ENCODE peak calls at places on chromosome 7, in seven cellular contexts. One of them, this sample, is unnamed.

GRCh38 chr7:44638611-44639557 is 32.5 kb downstream of the OGDH start:
- DNase-seq in PC-3: peak; percentile 82
- DNase-seq in mammary epithelial cell: peak; percentile 89
- DNase-seq in NCI-H345: no peak
- DNase-seq in activated CD4-positive, alpha-beta T cell treated with anti-CD3 and anti-CD28 coated beads for 1 hour: peak; percentile 63
- DNase-seq in nephron progenitor cell: no peak
- DNase-seq in activated T-cell treated with anti-CD3 and anti-CD28 coated beads for 24 hours: peak; percentile 79
- DNase-seq in this sample: no peak

GRCh38 chr7:50497068-50497642 is 47.0 kb upstream of the FIGNL1 start:
- DNase-seq in PC-3: no peak
- DNase-seq in mammary epithelial cell: peak; percentile 12
- DNase-seq in NCI-H345: no peak
- DNase-seq in activated CD4-positive, alpha-beta T cell treated with anti-CD3 and anti-CD28 coated beads for 1 hour: no peak
- DNase-seq in nephron progenitor cell: no peak
- DNase-seq in activated T-cell treated with anti-CD3 and anti-CD28 coated beads for 24 hours: no peak
- DNase-seq in this sample: no peak

GRCh38 chr7:55405856-55406541 is 40.9 kb downstream of the LANCL2 start:
- DNase-seq in PC-3: no peak
- DNase-seq in mammary epithelial cell: no peak
- DNase-seq in NCI-H345: peak; percentile 78
- DNase-seq in activated CD4-positive, alpha-beta T cell treated with anti-CD3 and anti-CD28 coated beads for 1 hour: no peak
- DNase-seq in nephron progenitor cell: no peak
- DNase-seq in activated T-cell treated with anti-CD3 and anti-CD28 coated beads for 24 hours: no peak
- DNase-seq in this sample: no peak

GRCh38 chr7:25031007-25031406 is 51.0 kb upstream of the OSBPL3 start:
- DNase-seq in PC-3: peak; percentile 20
- DNase-seq in mammary epithelial cell: no peak
- DNase-seq in NCI-H345: no peak
- DNase-seq in activated CD4-positive, alpha-beta T cell treated with anti-CD3 and anti-CD28 coated beads for 1 hour: no peak
- DNase-seq in nephron progenitor cell: no peak
- DNase-seq in activated T-cell treated with anti-CD3 and anti-CD28 coated beads for 24 hours: no peak
- DNase-seq in this sample: no peak

GRCh38 chr7:10121641-10122040 is 852.0 kb upstream of the PHF14 start:
- DNase-seq in PC-3: no peak
- DNase-seq in mammary epithelial cell: no peak
- DNase-seq in NCI-H345: peak; percentile 82
- DNase-seq in activated CD4-positive, alpha-beta T cell treated with anti-CD3 and anti-CD28 coated beads for 1 hour: no peak
- DNase-seq in nephron progenitor cell: no peak
- DNase-seq in activated T-cell treated with anti-CD3 and anti-CD28 coated beads for 24 hours: no peak
- DNase-seq in this sample: peak; percentile 10

GRCh38 chr7:142925413-142925812 is 8.1 kb downstream of the TRPV5 start:
- DNase-seq in PC-3: no peak
- DNase-seq in mammary epithelial cell: no peak
- DNase-seq in NCI-H345: no peak
- DNase-seq in activated CD4-positive, alpha-beta T cell treated with anti-CD3 and anti-CD28 coated beads for 1 hour: no peak
- DNase-seq in nephron progenitor cell: no peak
- DNase-seq in activated T-cell treated with anti-CD3 and anti-CD28 coated beads for 24 hours: no peak
- DNase-seq in this sample: no peak

GRCh38 chr7:107594961-107595737 is 15.1 kb downstream of the BCAP29 start:
- DNase-seq in PC-3: peak; percentile 91
- DNase-seq in mammary epithelial cell: peak; percentile 97
- DNase-seq in NCI-H345: no peak
- DNase-seq in activated CD4-positive, alpha-beta T cell treated with anti-CD3 and anti-CD28 coated beads for 1 hour: no peak
- DNase-seq in nephron progenitor cell: no peak
- DNase-seq in activated T-cell treated with anti-CD3 and anti-CD28 coated beads for 24 hours: no peak
- DNase-seq in this sample: no peak

GRCh38 chr7:45897042-45897690 is 8.9 kb downstream of the IGFBP1 start:
- DNase-seq in PC-3: peak; percentile 72
- DNase-seq in mammary epithelial cell: peak; percentile 62
- DNase-seq in NCI-H345: no peak
- DNase-seq in activated CD4-positive, alpha-beta T cell treated with anti-CD3 and anti-CD28 coated beads for 1 hour: no peak
- DNase-seq in nephron progenitor cell: no peak
- DNase-seq in activated T-cell treated with anti-CD3 and anti-CD28 coated beads for 24 hours: no peak
- DNase-seq in this sample: no peak

GRCh38 chr7:51187941-51188340 is 128.7 kb downstream of the COBL start:
- DNase-seq in PC-3: no peak
- DNase-seq in mammary epithelial cell: no peak
- DNase-seq in NCI-H345: no peak
- DNase-seq in activated CD4-positive, alpha-beta T cell treated with anti-CD3 and anti-CD28 coated beads for 1 hour: no peak
- DNase-seq in nephron progenitor cell: peak; percentile 68
- DNase-seq in activated T-cell treated with anti-CD3 and anti-CD28 coated beads for 24 hours: no peak
- DNase-seq in this sample: peak; percentile 88

GRCh38 chr7:8051373-8051772 is 82.8 kb downstream of the GLCCI1 start:
- DNase-seq in PC-3: no peak
- DNase-seq in mammary epithelial cell: no peak
- DNase-seq in NCI-H345: no peak
- DNase-seq in activated CD4-positive, alpha-beta T cell treated with anti-CD3 and anti-CD28 coated beads for 1 hour: no peak
- DNase-seq in nephron progenitor cell: no peak
- DNase-seq in activated T-cell treated with anti-CD3 and anti-CD28 coated beads for 24 hours: no peak
- DNase-seq in this sample: no peak

GRCh38 chr7:139016931-139017511 is 18.8 kb downstream of the ZC3HAV1L start:
- DNase-seq in PC-3: peak; percentile 74
- DNase-seq in mammary epithelial cell: peak; percentile 50
- DNase-seq in NCI-H345: peak; percentile 67
- DNase-seq in activated CD4-positive, alpha-beta T cell treated with anti-CD3 and anti-CD28 coated beads for 1 hour: no peak
- DNase-seq in nephron progenitor cell: peak; percentile 44
- DNase-seq in activated T-cell treated with anti-CD3 and anti-CD28 coated beads for 24 hours: peak; percentile 50
- DNase-seq in this sample: peak; percentile 47

GRCh38 chr7:112449353-112449752 is 907 bp upstream of the IFRD1 start:
- DNase-seq in PC-3: peak; percentile 83
- DNase-seq in mammary epithelial cell: peak; percentile 84
- DNase-seq in NCI-H345: peak; percentile 51
- DNase-seq in activated CD4-positive, alpha-beta T cell treated with anti-CD3 and anti-CD28 coated beads for 1 hour: peak; percentile 43
- DNase-seq in nephron progenitor cell: no peak
- DNase-seq in activated T-cell treated with anti-CD3 and anti-CD28 coated beads for 24 hours: peak; percentile 48
- DNase-seq in this sample: no peak

GRCh38 chr7:568681-569035 is 49.0 kb upstream of the PDGFA start:
- DNase-seq in PC-3: no peak
- DNase-seq in mammary epithelial cell: no peak
- DNase-seq in NCI-H345: no peak
- DNase-seq in activated CD4-positive, alpha-beta T cell treated with anti-CD3 and anti-CD28 coated beads for 1 hour: no peak
- DNase-seq in nephron progenitor cell: no peak
- DNase-seq in activated T-cell treated with anti-CD3 and anti-CD28 coated beads for 24 hours: no peak
- DNase-seq in this sample: no peak

GRCh38 chr7:7563269-7563668 is 3.4 kb upstream of the MIOS start:
- DNase-seq in PC-3: peak; percentile 54
- DNase-seq in mammary epithelial cell: no peak
- DNase-seq in NCI-H345: no peak
- DNase-seq in activated CD4-positive, alpha-beta T cell treated with anti-CD3 and anti-CD28 coated beads for 1 hour: no peak
- DNase-seq in nephron progenitor cell: no peak
- DNase-seq in activated T-cell treated with anti-CD3 and anti-CD28 coated beads for 24 hours: no peak
- DNase-seq in this sample: no peak

GRCh38 chr7:128697301-128697905 is 25.3 kb downstream of the GARIN1A start:
- DNase-seq in PC-3: no peak
- DNase-seq in mammary epithelial cell: peak; percentile 62
- DNase-seq in NCI-H345: no peak
- DNase-seq in activated CD4-positive, alpha-beta T cell treated with anti-CD3 and anti-CD28 coated beads for 1 hour: no peak
- DNase-seq in nephron progenitor cell: peak; percentile 66
- DNase-seq in activated T-cell treated with anti-CD3 and anti-CD28 coated beads for 24 hours: peak; percentile 39
- DNase-seq in this sample: no peak

GRCh38 chr7:108009873-108010272 is 6.9 kb upstream of the LAMB1 start:
- DNase-seq in PC-3: peak; percentile 78
- DNase-seq in mammary epithelial cell: no peak
- DNase-seq in NCI-H345: no peak
- DNase-seq in activated CD4-positive, alpha-beta T cell treated with anti-CD3 and anti-CD28 coated beads for 1 hour: no peak
- DNase-seq in nephron progenitor cell: no peak
- DNase-seq in activated T-cell treated with anti-CD3 and anti-CD28 coated beads for 24 hours: no peak
- DNase-seq in this sample: no peak

GRCh38 chr7:139889186-139889871 is 60.3 kb downstream of the TBXAS1 start:
- DNase-seq in PC-3: peak; percentile 47
- DNase-seq in mammary epithelial cell: peak; percentile 65
- DNase-seq in NCI-H345: no peak
- DNase-seq in activated CD4-positive, alpha-beta T cell treated with anti-CD3 and anti-CD28 coated beads for 1 hour: no peak
- DNase-seq in nephron progenitor cell: no peak
- DNase-seq in activated T-cell treated with anti-CD3 and anti-CD28 coated beads for 24 hours: no peak
- DNase-seq in this sample: no peak

GRCh38 chr7:23918856-23919255 is 208.8 kb downstream of the STK31 start:
- DNase-seq in PC-3: no peak
- DNase-seq in mammary epithelial cell: peak; percentile 5
- DNase-seq in NCI-H345: no peak
- DNase-seq in activated CD4-positive, alpha-beta T cell treated with anti-CD3 and anti-CD28 coated beads for 1 hour: no peak
- DNase-seq in nephron progenitor cell: no peak
- DNase-seq in activated T-cell treated with anti-CD3 and anti-CD28 coated beads for 24 hours: no peak
- DNase-seq in this sample: no peak

GRCh38 chr7:117871778-117872538 is 1.3 kb downstream of the CTTNBP2 start:
- DNase-seq in PC-3: no peak
- DNase-seq in mammary epithelial cell: no peak
- DNase-seq in NCI-H345: peak; percentile 57
- DNase-seq in activated CD4-positive, alpha-beta T cell treated with anti-CD3 and anti-CD28 coated beads for 1 hour: no peak
- DNase-seq in nephron progenitor cell: peak; percentile 51
- DNase-seq in activated T-cell treated with anti-CD3 and anti-CD28 coated beads for 24 hours: no peak
- DNase-seq in this sample: peak; percentile 73

GRCh38 chr7:29818308-29818707 is 12.0 kb downstream of the WIPF3 start:
- DNase-seq in PC-3: no peak
- DNase-seq in mammary epithelial cell: no peak
- DNase-seq in NCI-H345: no peak
- DNase-seq in activated CD4-positive, alpha-beta T cell treated with anti-CD3 and anti-CD28 coated beads for 1 hour: no peak
- DNase-seq in nephron progenitor cell: no peak
- DNase-seq in activated T-cell treated with anti-CD3 and anti-CD28 coated beads for 24 hours: no peak
- DNase-seq in this sample: no peak

GRCh38 chr7:29234438-29234837 is 39.9 kb downstream of the CHN2 start:
- DNase-seq in PC-3: no peak
- DNase-seq in mammary epithelial cell: no peak
- DNase-seq in NCI-H345: no peak
- DNase-seq in activated CD4-positive, alpha-beta T cell treated with anti-CD3 and anti-CD28 coated beads for 1 hour: no peak
- DNase-seq in nephron progenitor cell: no peak
- DNase-seq in activated T-cell treated with anti-CD3 and anti-CD28 coated beads for 24 hours: no peak
- DNase-seq in this sample: no peak

GRCh38 chr7:15016315-15016667 is 113.7 kb upstream of the DGKB start:
- DNase-seq in PC-3: no peak
- DNase-seq in mammary epithelial cell: no peak
- DNase-seq in NCI-H345: no peak
- DNase-seq in activated CD4-positive, alpha-beta T cell treated with anti-CD3 and anti-CD28 coated beads for 1 hour: no peak
- DNase-seq in nephron progenitor cell: no peak
- DNase-seq in activated T-cell treated with anti-CD3 and anti-CD28 coated beads for 24 hours: no peak
- DNase-seq in this sample: no peak

GRCh38 chr7:6221340-6222319 is 50.8 kb downstream of the CYTH3 start:
- DNase-seq in PC-3: no peak
- DNase-seq in mammary epithelial cell: no peak
- DNase-seq in NCI-H345: no peak
- DNase-seq in activated CD4-positive, alpha-beta T cell treated with anti-CD3 and anti-CD28 coated beads for 1 hour: no peak
- DNase-seq in nephron progenitor cell: no peak
- DNase-seq in activated T-cell treated with anti-CD3 and anti-CD28 coated beads for 24 hours: peak; percentile 42
- DNase-seq in this sample: no peak

GRCh38 chr7:111025013-111025412 is 65.9 kb upstream of the LRRN3 start:
- DNase-seq in PC-3: no peak
- DNase-seq in mammary epithelial cell: no peak
- DNase-seq in NCI-H345: no peak
- DNase-seq in activated CD4-positive, alpha-beta T cell treated with anti-CD3 and anti-CD28 coated beads for 1 hour: no peak
- DNase-seq in nephron progenitor cell: no peak
- DNase-seq in activated T-cell treated with anti-CD3 and anti-CD28 coated beads for 24 hours: peak; percentile 34
- DNase-seq in this sample: no peak

GRCh38 chr7:35259555-35259954 is 5.7 kb upstream of the TBX20 start:
- DNase-seq in PC-3: no peak
- DNase-seq in mammary epithelial cell: no peak
- DNase-seq in NCI-H345: no peak
- DNase-seq in activated CD4-positive, alpha-beta T cell treated with anti-CD3 and anti-CD28 coated beads for 1 hour: no peak
- DNase-seq in nephron progenitor cell: no peak
- DNase-seq in activated T-cell treated with anti-CD3 and anti-CD28 coated beads for 24 hours: no peak
- DNase-seq in this sample: no peak

GRCh38 chr7:44144968-44145418 is 3.9 kb upstream of the MYL7 start:
- DNase-seq in PC-3: no peak
- DNase-seq in mammary epithelial cell: no peak
- DNase-seq in NCI-H345: no peak
- DNase-seq in activated CD4-positive, alpha-beta T cell treated with anti-CD3 and anti-CD28 coated beads for 1 hour: no peak
- DNase-seq in nephron progenitor cell: no peak
- DNase-seq in activated T-cell treated with anti-CD3 and anti-CD28 coated beads for 24 hours: no peak
- DNase-seq in this sample: no peak

GRCh38 chr7:1985071-1985470 is 247.7 kb downstream of the MAD1L1 start:
- DNase-seq in PC-3: no peak
- DNase-seq in mammary epithelial cell: no peak
- DNase-seq in NCI-H345: no peak
- DNase-seq in activated CD4-positive, alpha-beta T cell treated with anti-CD3 and anti-CD28 coated beads for 1 hour: no peak
- DNase-seq in nephron progenitor cell: no peak
- DNase-seq in activated T-cell treated with anti-CD3 and anti-CD28 coated beads for 24 hours: no peak
- DNase-seq in this sample: no peak

GRCh38 chr7:100878685-100879084 is 3.8 kb downstream of the SRRT start:
- DNase-seq in PC-3: no peak
- DNase-seq in mammary epithelial cell: no peak
- DNase-seq in NCI-H345: no peak
- DNase-seq in activated CD4-positive, alpha-beta T cell treated with anti-CD3 and anti-CD28 coated beads for 1 hour: no peak
- DNase-seq in nephron progenitor cell: no peak
- DNase-seq in activated T-cell treated with anti-CD3 and anti-CD28 coated beads for 24 hours: no peak
- DNase-seq in this sample: no peak

GRCh38 chr7:117324940-117325339 is 2.1 kb upstream of the WNT2 start:
- DNase-seq in PC-3: no peak
- DNase-seq in mammary epithelial cell: no peak
- DNase-seq in NCI-H345: no peak
- DNase-seq in activated CD4-positive, alpha-beta T cell treated with anti-CD3 and anti-CD28 coated beads for 1 hour: no peak
- DNase-seq in nephron progenitor cell: no peak
- DNase-seq in activated T-cell treated with anti-CD3 and anti-CD28 coated beads for 24 hours: no peak
- DNase-seq in this sample: no peak

GRCh38 chr7:130272456-130273080 is 5.9 kb downstream of the CPA2 start:
- DNase-seq in PC-3: no peak
- DNase-seq in mammary epithelial cell: peak; percentile 82
- DNase-seq in NCI-H345: peak; percentile 8
- DNase-seq in activated CD4-positive, alpha-beta T cell treated with anti-CD3 and anti-CD28 coated beads for 1 hour: no peak
- DNase-seq in nephron progenitor cell: peak; percentile 57
- DNase-seq in activated T-cell treated with anti-CD3 and anti-CD28 coated beads for 24 hours: no peak
- DNase-seq in this sample: peak; percentile 5